ENCODE peak calls at places on chromosomes 2 and 18, in four cellular contexts. F is NCI-H1092, D is RWPE1, R is T-cell. I is an unnamed sample.

GRCh38 chr2:234305846-234306245 is 191.0 kb downstream of the ARL4C start:
- DNase-seq in F (no peak), D (no peak), R (no peak), I (no peak)

GRCh38 chr2:160351978-160352377 is 141.6 kb downstream of the RBMS1 start:
- DNase-seq in F (no peak), D (peak; percentile 53), R (no peak), I (no peak)

GRCh38 chr2:224202466-224202865 is 163.4 kb upstream of the SERPINE2 start:
- DNase-seq in F (no peak), D (no peak), R (no peak), I (no peak)

GRCh38 chr2:67650292-67651133 is 253.4 kb downstream of the ETAA1 start:
- DNase-seq in F (no peak), D (peak; percentile 74), R (no peak), I (peak; percentile 84)

GRCh38 chr18:61991836-61992235 is 99.0 kb upstream of the RNF152 start:
- DNase-seq in F (no peak), D (no peak), R (no peak), I (no peak)

GRCh38 chr2:73594241-73594640 is 48.0 kb downstream of the NAT8 start:
- DNase-seq in F (no peak), D (no peak), R (no peak), I (no peak)

GRCh38 chr18:57792741-57793629 is 10.1 kb downstream of the ATP8B1 start:
- DNase-seq in F (no peak), D (no peak), R (no peak), I (no peak)

GRCh38 chr2:99651930-99652670 is 162.3 kb upstream of the REV1 start:
- DNase-seq in F (no peak), D (peak; percentile 30), R (no peak), I (no peak)

GRCh38 chr2:121947681-121948080 is 192.2 kb downstream of the TSN start:
- DNase-seq in F (no peak), D (no peak), R (no peak), I (no peak)

GRCh38 chr2:226984461-226985226 is 148.8 kb downstream of the RHBDD1 start:
- DNase-seq in F (no peak), D (no peak), R (no peak), I (no peak)

GRCh38 chr18:5513947-5514346 is 29.9 kb downstream of the EPB41L3 start:
- DNase-seq in F (no peak), D (no peak), R (no peak), I (no peak)

GRCh38 chr2:225091336-225091735 is 49.1 kb upstream of the DOCK10 start:
- DNase-seq in F (no peak), D (peak; percentile 54), R (no peak), I (no peak)

GRCh38 chr2:20635698-20636584 is 15.0 kb downstream of the HS1BP3 start:
- DNase-seq in F (peak; percentile 41), D (peak; percentile 70), R (no peak), I (peak; percentile 91)

GRCh38 chr2:47165001-47165555 is 10.0 kb upstream of the STPG4 start:
- DNase-seq in F (no peak), D (no peak), R (no peak), I (no peak)

GRCh38 chr18:74326238-74326637 is 10.6 kb downstream of the C18orf63 start:
- DNase-seq in F (no peak), D (no peak), R (no peak), I (no peak)

GRCh38 chr18:49052891-49053644 is 102.3 kb upstream of the SMAD7 start:
- DNase-seq in F (no peak), D (no peak), R (peak; percentile 5), I (no peak)

GRCh38 chr2:143514413-143514812 is 385.2 kb downstream of the ARHGAP15 start:
- DNase-seq in F (no peak), D (no peak), R (no peak), I (no peak)

GRCh38 chr2:109560265-109560664 is 53.5 kb downstream of the SEPTIN10 start:
- DNase-seq in F (no peak), D (no peak), R (no peak), I (no peak)

GRCh38 chr2:148812306-148812705 is 62.7 kb upstream of the KIF5C start:
- DNase-seq in F (peak; percentile 35), D (peak; percentile 13), R (no peak), I (peak; percentile 79)

GRCh38 chr2:44053052-44053451 is 57.3 kb upstream of the LRPPRC start:
- DNase-seq in F (no peak), D (no peak), R (no peak), I (no peak)

GRCh38 chr2:234970467-234970866 is 18.6 kb downstream of the SH3BP4 start:
- DNase-seq in F (no peak), D (peak; percentile 70), R (no peak), I (no peak)

GRCh38 chr2:219836647-219837177 is 209.3 kb downstream of the SLC4A3 start:
- DNase-seq in F (no peak), D (peak; percentile 11), R (no peak), I (no peak)

GRCh38 chr2:191691016-191691725 is 13.2 kb downstream of the NABP1 start:
- DNase-seq in F (peak; percentile 26), D (peak; percentile 62), R (peak; percentile 20), I (no peak)

GRCh38 chr2:145041706-145042105 is 521.8 kb upstream of the ZEB2 start:
- DNase-seq in F (no peak), D (no peak), R (no peak), I (no peak)

GRCh38 chr2:28683100-28683706 is 68.4 kb upstream of the PPP1CB start:
- DNase-seq in F (peak; percentile 40), D (peak; percentile 76), R (no peak), I (peak; percentile 78)